ENCODE peak calls at places on chromosome 14, in four cellular contexts. One of them, this sample, is unnamed.

GRCh38 chr14:21867541-21867940 is 193.9 kb upstream of the OR4E1 start:
- DNase-seq in lower leg skin: no peak
- DNase-seq in stimulated activated CD4-positive, alpha-beta T cell treated with anti-CD3 and anti-CD28 coated beads, Interleukin-12 subunit alpha, Interleukin-12 subunit beta, amount 100 ng/mL, for 24 hours: no peak
- DNase-seq in mesothelial cell of epicardium: no peak
- DNase-seq in this sample: no peak

GRCh38 chr14:66072190-66072905 is 413.8 kb upstream of the CCDC196 start:
- DNase-seq in mesothelial cell of epicardium: no peak
- DNase-seq in lower leg skin: no peak
- DNase-seq in stimulated activated CD4-positive, alpha-beta T cell treated with anti-CD3 and anti-CD28 coated beads, Interleukin-12 subunit alpha, Interleukin-12 subunit beta, amount 100 ng/mL, for 24 hours: no peak
- DNase-seq in this sample: no peak

GRCh38 chr14:77376380-77376770 is 519 bp downstream of the TMED8 start:
- DNase-seq in lower leg skin: no peak
- DNase-seq in mesothelial cell of epicardium: peak; percentile 44
- DNase-seq in stimulated activated CD4-positive, alpha-beta T cell treated with anti-CD3 and anti-CD28 coated beads, Interleukin-12 subunit alpha, Interleukin-12 subunit beta, amount 100 ng/mL, for 24 hours: peak; percentile 9
- DNase-seq in this sample: no peak

GRCh38 chr14:102975662-102976061 is 53.2 kb downstream of the AMN start:
- DNase-seq in stimulated activated CD4-positive, alpha-beta T cell treated with anti-CD3 and anti-CD28 coated beads, Interleukin-12 subunit alpha, Interleukin-12 subunit beta, amount 100 ng/mL, for 24 hours: no peak
- DNase-seq in mesothelial cell of epicardium: no peak
- DNase-seq in lower leg skin: no peak
- DNase-seq in this sample: no peak

GRCh38 chr14:38882533-38882932 is 220.5 kb downstream of the SEC23A start:
- DNase-seq in stimulated activated CD4-positive, alpha-beta T cell treated with anti-CD3 and anti-CD28 coated beads, Interleukin-12 subunit alpha, Interleukin-12 subunit beta, amount 100 ng/mL, for 24 hours: no peak
- DNase-seq in mesothelial cell of epicardium: no peak
- DNase-seq in lower leg skin: no peak
- DNase-seq in this sample: no peak

GRCh38 chr14:91300283-91300841 is 55.9 kb upstream of the GPR68 start:
- DNase-seq in lower leg skin: no peak
- DNase-seq in mesothelial cell of epicardium: no peak
- DNase-seq in stimulated activated CD4-positive, alpha-beta T cell treated with anti-CD3 and anti-CD28 coated beads, Interleukin-12 subunit alpha, Interleukin-12 subunit beta, amount 100 ng/mL, for 24 hours: no peak
- DNase-seq in this sample: no peak

GRCh38 chr14:49594347-49595089 is 4.2 kb upstream of the LRR1 start:
- DNase-seq in mesothelial cell of epicardium: no peak
- DNase-seq in stimulated activated CD4-positive, alpha-beta T cell treated with anti-CD3 and anti-CD28 coated beads, Interleukin-12 subunit alpha, Interleukin-12 subunit beta, amount 100 ng/mL, for 24 hours: no peak
- DNase-seq in lower leg skin: no peak
- DNase-seq in this sample: no peak

GRCh38 chr14:97712471-97712870 is 915.3 kb downstream of the VRK1 start:
- DNase-seq in stimulated activated CD4-positive, alpha-beta T cell treated with anti-CD3 and anti-CD28 coated beads, Interleukin-12 subunit alpha, Interleukin-12 subunit beta, amount 100 ng/mL, for 24 hours: no peak
- DNase-seq in lower leg skin: no peak
- DNase-seq in mesothelial cell of epicardium: no peak
- DNase-seq in this sample: no peak

GRCh38 chr14:58367296-58367695 is 28.4 kb upstream of the TOMM20L start:
- DNase-seq in lower leg skin: no peak
- DNase-seq in stimulated activated CD4-positive, alpha-beta T cell treated with anti-CD3 and anti-CD28 coated beads, Interleukin-12 subunit alpha, Interleukin-12 subunit beta, amount 100 ng/mL, for 24 hours: no peak
- DNase-seq in mesothelial cell of epicardium: no peak
- DNase-seq in this sample: no peak

GRCh38 chr14:91142214-91142668 is 28.4 kb downstream of the DGLUCY start:
- DNase-seq in lower leg skin: no peak
- DNase-seq in stimulated activated CD4-positive, alpha-beta T cell treated with anti-CD3 and anti-CD28 coated beads, Interleukin-12 subunit alpha, Interleukin-12 subunit beta, amount 100 ng/mL, for 24 hours: no peak
- DNase-seq in mesothelial cell of epicardium: no peak
- DNase-seq in this sample: no peak

GRCh38 chr14:102150636-102151195 is 11.0 kb downstream of the WDR20 start:
- DNase-seq in lower leg skin: no peak
- DNase-seq in stimulated activated CD4-positive, alpha-beta T cell treated with anti-CD3 and anti-CD28 coated beads, Interleukin-12 subunit alpha, Interleukin-12 subunit beta, amount 100 ng/mL, for 24 hours: no peak
- DNase-seq in mesothelial cell of epicardium: no peak
- DNase-seq in this sample: no peak

GRCh38 chr14:104594310-104595046 is 10.1 kb downstream of the TMEM179 start:
- DNase-seq in mesothelial cell of epicardium: no peak
- DNase-seq in lower leg skin: no peak
- DNase-seq in stimulated activated CD4-positive, alpha-beta T cell treated with anti-CD3 and anti-CD28 coated beads, Interleukin-12 subunit alpha, Interleukin-12 subunit beta, amount 100 ng/mL, for 24 hours: no peak
- DNase-seq in this sample: no peak

GRCh38 chr14:23379331-23380196 is 2.7 kb downstream of the CMTM5 start:
- DNase-seq in lower leg skin: peak; percentile 90
- DNase-seq in mesothelial cell of epicardium: peak; percentile 74
- DNase-seq in stimulated activated CD4-positive, alpha-beta T cell treated with anti-CD3 and anti-CD28 coated beads, Interleukin-12 subunit alpha, Interleukin-12 subunit beta, amount 100 ng/mL, for 24 hours: peak; percentile 29
- DNase-seq in this sample: peak; percentile 9

GRCh38 chr14:59098377-59098776 is 90.1 kb upstream of the DAAM1 start:
- DNase-seq in stimulated activated CD4-positive, alpha-beta T cell treated with anti-CD3 and anti-CD28 coated beads, Interleukin-12 subunit alpha, Interleukin-12 subunit beta, amount 100 ng/mL, for 24 hours: no peak
- DNase-seq in mesothelial cell of epicardium: no peak
- DNase-seq in lower leg skin: no peak
- DNase-seq in this sample: no peak

GRCh38 chr14:51079085-51079484 is 15.8 kb downstream of the TRIM9 start:
- DNase-seq in stimulated activated CD4-positive, alpha-beta T cell treated with anti-CD3 and anti-CD28 coated beads, Interleukin-12 subunit alpha, Interleukin-12 subunit beta, amount 100 ng/mL, for 24 hours: no peak
- DNase-seq in mesothelial cell of epicardium: no peak
- DNase-seq in lower leg skin: no peak
- DNase-seq in this sample: no peak

GRCh38 chr14:28661171-28661772 is 105.3 kb upstream of the FOXG1 start:
- DNase-seq in lower leg skin: no peak
- DNase-seq in mesothelial cell of epicardium: no peak
- DNase-seq in stimulated activated CD4-positive, alpha-beta T cell treated with anti-CD3 and anti-CD28 coated beads, Interleukin-12 subunit alpha, Interleukin-12 subunit beta, amount 100 ng/mL, for 24 hours: no peak
- DNase-seq in this sample: no peak

GRCh38 chr14:75982724-75983358 is 1.0 kb upstream of the TGFB3 start:
- DNase-seq in lower leg skin: peak; percentile 91
- DNase-seq in mesothelial cell of epicardium: no peak
- DNase-seq in stimulated activated CD4-positive, alpha-beta T cell treated with anti-CD3 and anti-CD28 coated beads, Interleukin-12 subunit alpha, Interleukin-12 subunit beta, amount 100 ng/mL, for 24 hours: no peak
- DNase-seq in this sample: no peak

GRCh38 chr14:72812292-72812851 is 81.5 kb downstream of the DPF3 start:
- DNase-seq in stimulated activated CD4-positive, alpha-beta T cell treated with anti-CD3 and anti-CD28 coated beads, Interleukin-12 subunit alpha, Interleukin-12 subunit beta, amount 100 ng/mL, for 24 hours: no peak
- DNase-seq in mesothelial cell of epicardium: no peak
- DNase-seq in lower leg skin: no peak
- DNase-seq in this sample: no peak

GRCh38 chr14:81432171-81432570 is 32.0 kb upstream of the STON2 start:
- DNase-seq in mesothelial cell of epicardium: no peak
- DNase-seq in lower leg skin: no peak
- DNase-seq in stimulated activated CD4-positive, alpha-beta T cell treated with anti-CD3 and anti-CD28 coated beads, Interleukin-12 subunit alpha, Interleukin-12 subunit beta, amount 100 ng/mL, for 24 hours: no peak
- DNase-seq in this sample: no peak

GRCh38 chr14:75081835-75082234 is 12.4 kb downstream of the ZC2HC1C start:
- DNase-seq in stimulated activated CD4-positive, alpha-beta T cell treated with anti-CD3 and anti-CD28 coated beads, Interleukin-12 subunit alpha, Interleukin-12 subunit beta, amount 100 ng/mL, for 24 hours: no peak
- DNase-seq in lower leg skin: no peak
- DNase-seq in mesothelial cell of epicardium: no peak
- DNase-seq in this sample: no peak

GRCh38 chr14:23548351-23549318 is 2.9 kb downstream of the ZFHX2 start:
- DNase-seq in lower leg skin: no peak
- DNase-seq in mesothelial cell of epicardium: no peak
- DNase-seq in stimulated activated CD4-positive, alpha-beta T cell treated with anti-CD3 and anti-CD28 coated beads, Interleukin-12 subunit alpha, Interleukin-12 subunit beta, amount 100 ng/mL, for 24 hours: no peak
- DNase-seq in this sample: no peak

GRCh38 chr14:61229475-61229888 is 51.7 kb downstream of the TMEM30B start:
- DNase-seq in mesothelial cell of epicardium: no peak
- DNase-seq in lower leg skin: no peak
- DNase-seq in stimulated activated CD4-positive, alpha-beta T cell treated with anti-CD3 and anti-CD28 coated beads, Interleukin-12 subunit alpha, Interleukin-12 subunit beta, amount 100 ng/mL, for 24 hours: no peak
- DNase-seq in this sample: no peak

GRCh38 chr14:34365309-34365915 is 96.6 kb downstream of the SPTSSA start:
- DNase-seq in mesothelial cell of epicardium: no peak
- DNase-seq in lower leg skin: no peak
- DNase-seq in stimulated activated CD4-positive, alpha-beta T cell treated with anti-CD3 and anti-CD28 coated beads, Interleukin-12 subunit alpha, Interleukin-12 subunit beta, amount 100 ng/mL, for 24 hours: no peak
- DNase-seq in this sample: no peak

GRCh38 chr14:85223667-85224066 is 306.3 kb upstream of the FLRT2 start:
- DNase-seq in stimulated activated CD4-positive, alpha-beta T cell treated with anti-CD3 and anti-CD28 coated beads, Interleukin-12 subunit alpha, Interleukin-12 subunit beta, amount 100 ng/mL, for 24 hours: no peak
- DNase-seq in lower leg skin: no peak
- DNase-seq in mesothelial cell of epicardium: no peak
- DNase-seq in this sample: no peak